ENCODE peak calls at places on chromosomes 3 and 15, in four cellular contexts. J is GM23338, Q is EL, Y is SIG-M5. F is an unnamed sample.

GRCh38 chr3:155202626-155203025 is 90.9 kb downstream of the STRIT1 start:
- DNase-seq in J (no peak), Q (peak), Y (no peak), F (no peak)

GRCh38 chr3:187889601-187890404 is 144.5 kb upstream of the BCL6 start:
- DNase-seq in J (no peak), Y (no peak), Q (no peak), F (peak)

GRCh38 chr15:89912145-89912673 is 543 bp downstream of the ARPIN start:
- DNase-seq in J (peak), Q (peak), Y (no peak), F (no peak)

GRCh38 chr3:50132421-50133282 is 22.5 kb upstream of the SEMA3F start:
- DNase-seq in Y (no peak), Q (no peak), J (peak), F (peak)

GRCh38 chr15:88647362-88648105 is 8.7 kb downstream of the ISG20 start:
- DNase-seq in Y (no peak), J (no peak), Q (no peak), F (peak)

GRCh38 chr3:9352917-9353823 is 9.7 kb upstream of the THUMPD3 start:
- DNase-seq in Y (no peak), J (peak), Q (peak), F (peak)

GRCh38 chr15:66824374-66824773 is 122.3 kb downstream of the SMAD6 start:
- DNase-seq in Y (no peak), J (no peak), Q (no peak), F (no peak)

GRCh38 chr3:13532085-13532484 is 16.8 kb upstream of the FBLN2 start:
- DNase-seq in Q (no peak), J (no peak), Y (no peak), F (no peak)

GRCh38 chr15:74780983-74781672 is 752 bp upstream of the CSK start:
- DNase-seq in J (peak), Y (peak), Q (peak), F (no peak)

GRCh38 chr3:177385831-177386301 is 188.6 kb upstream of the TBL1XR1 start:
- DNase-seq in J (no peak), Q (peak), Y (no peak), F (no peak)

GRCh38 chr3:54781728-54782127 is 146.1 kb downstream of the LRTM1 start:
- DNase-seq in Q (no peak), J (peak), Y (no peak), F (no peak)

GRCh38 chr3:160474416-160474838 is 24.8 kb upstream of the TRIM59 start:
- DNase-seq in Y (no peak), J (no peak), Q (no peak), F (no peak)

GRCh38 chr3:19866751-19867347 is 67.2 kb downstream of the EFHB start:
- DNase-seq in Y (no peak), J (peak), Q (peak), F (peak)

GRCh38 chr3:113552851-113553250 is 20.5 kb downstream of the SIDT1 start:
- DNase-seq in Y (no peak), J (peak), Q (no peak), F (no peak)

GRCh38 chr3:42079701-42080323 is 11.3 kb upstream of the TRAK1 start:
- DNase-seq in Y (no peak), J (no peak), Q (no peak), F (no peak)

GRCh38 chr15:83365370-83365938 is 81.0 kb upstream of the BNC1 start:
- DNase-seq in Y (no peak), J (peak), Q (peak), F (peak)

GRCh38 chr3:43423142-43423541 is 136.8 kb downstream of the SNRK start:
- DNase-seq in J (no peak), Q (no peak), Y (no peak), F (no peak)

GRCh38 chr3:133769536-133769935 is 23.3 kb downstream of the TF start:
- DNase-seq in Y (no peak), J (no peak), Q (no peak), F (no peak)

GRCh38 chr3:23019596-23020300 is 183.4 kb upstream of the UBE2E2 start:
- DNase-seq in Q (peak), J (no peak), Y (no peak), F (no peak)

GRCh38 chr3:51709004-51709420 is 2.1 kb downstream of the GRM2 start:
- DNase-seq in J (no peak), Q (no peak), Y (no peak), F (peak)

GRCh38 chr3:193509103-193509965 is 45.4 kb downstream of the ATP13A4 start:
- DNase-seq in J (no peak), Q (no peak), Y (no peak), F (no peak)

GRCh38 chr3:162295323-162295983 is 798.8 kb downstream of the OTOL1 start:
- DNase-seq in Q (peak), Y (no peak), J (peak), F (no peak)

GRCh38 chr3:71356272-71356671 is 227.3 kb downstream of the FOXP1 start:
- DNase-seq in Y (no peak), Q (no peak), J (no peak), F (no peak)

GRCh38 chr3:162729686-162730085 is 1233.1 kb downstream of the OTOL1 start:
- DNase-seq in J (no peak), Q (peak), Y (no peak), F (no peak)

GRCh38 chr15:65189102-65189740 is 4.1 kb upstream of the CLPX start:
- DNase-seq in Q (peak), J (peak), Y (no peak), F (peak)

GRCh38 chr3:177448987-177449975 is 252.0 kb upstream of the TBL1XR1 start:
- DNase-seq in J (no peak), Y (peak), Q (peak), F (no peak)

GRCh38 chr15:67117356-67117755 is 52.0 kb downstream of the SMAD3 start:
- DNase-seq in Y (no peak), J (no peak), Q (peak), F (no peak)

GRCh38 chr3:100954990-100955389 is 38.2 kb downstream of the ABI3BP start:
- DNase-seq in Q (peak), Y (no peak), J (no peak), F (no peak)

GRCh38 chr15:101159096-101159935 is 92.5 kb downstream of the CHSY1 start:
- DNase-seq in Y (no peak), Q (no peak), J (no peak), F (no peak)

GRCh38 chr3:13095408-13095861 is 22.2 kb upstream of the IQSEC1 start:
- DNase-seq in Y (no peak), Q (no peak), J (no peak), F (no peak)

GRCh38 chr3:197168606-197169005 is 129.8 kb downstream of the DLG1 start:
- DNase-seq in Q (no peak), J (peak), Y (no peak), F (no peak)

GRCh38 chr15:78167227-78167888 is 18.2 kb downstream of the IDH3A start:
- DNase-seq in Q (no peak), J (no peak), Y (no peak), F (no peak)

GRCh38 chr3:146813496-146813895 is 208.3 kb upstream of the PLSCR5 start:
- DNase-seq in J (no peak), Y (no peak), Q (peak), F (no peak)

GRCh38 chr3:23094890-23095462 is 108.2 kb upstream of the UBE2E2 start:
- DNase-seq in J (peak), Q (peak), Y (no peak), F (no peak)

GRCh38 chr3:194993896-194994295 is 277.1 kb downstream of the XXYLT1 start:
- DNase-seq in Q (no peak), J (no peak), Y (no peak), F (no peak)

GRCh38 chr15:39488498-39488897 is 92.4 kb upstream of the THBS1 start:
- DNase-seq in Y (no peak), J (no peak), Q (no peak), F (no peak)

GRCh38 chr3:62546266-62546665 is 172.9 kb upstream of the FEZF2 start:
- DNase-seq in J (no peak), Y (no peak), Q (no peak), F (no peak)

GRCh38 chr15:98611808-98612207 is 36.5 kb upstream of the IGF1R start:
- DNase-seq in Y (no peak), J (no peak), Q (no peak), F (no peak)

F was measured in H7.